ENCODE peak calls at places on chromosomes 6 and 20, in nine cellular contexts. X, D, Q, G, T, H, Y, S and W are unnamed samples.
A peak's percentile ranks its signal among the peaks of the same experiment; 100 is the strongest.

GRCh38 chr6:134287863-134288537 is 29.9 kb downstream of the SGK1 start:
- DNase-seq in Y (no peak), G (no peak), X (no peak), S (peak; percentile 29), Q (no peak), H (no peak), T (peak; percentile 90), D (no peak), W (no peak)

GRCh38 chr6:27471365-27472115 is 1.4 kb downstream of the ZNF184 start:
- DNase-seq in D (no peak), H (peak; percentile 41), S (no peak), X (no peak), G (no peak), T (peak; percentile 1), Q (no peak), Y (no peak), W (no peak)

GRCh38 chr20:11212288-11212687 is 538.5 kb upstream of the JAG1 start:
- DNase-seq in T (no peak), G (no peak), Q (no peak), S (no peak), X (no peak), D (no peak), Y (no peak), H (no peak), W (no peak)

GRCh38 chr6:79436232-79436631 is 101.0 kb downstream of the LCA5 start:
- DNase-seq in G (no peak), S (no peak), D (no peak), X (no peak), T (no peak), Y (no peak), H (peak; percentile 41), Q (no peak), W (no peak)

GRCh38 chr6:144006731-144007454 is 1.2 kb downstream of the PLAGL1 start:
- DNase-seq in Y (peak; percentile 50), H (peak; percentile 63), D (peak; percentile 19), G (peak; percentile 16), X (no peak), Q (no peak), S (peak; percentile 77), T (peak; percentile 65), W (no peak)

GRCh38 chr6:15691250-15691869 is 28.5 kb upstream of the DTNBP1 start:
- DNase-seq in T (peak; percentile 88), D (peak; percentile 92), Y (peak; percentile 95), X (peak; percentile 93), H (peak; percentile 97), S (peak; percentile 75), Q (peak; percentile 85), G (peak; percentile 79), W (peak; percentile 93)

GRCh38 chr20:60784321-60784720 is 467.7 kb upstream of the CDH4 start:
- DNase-seq in G (no peak), X (no peak), Y (no peak), H (no peak), Q (no peak), T (no peak), D (no peak), S (no peak), W (no peak)

GRCh38 chr20:54510546-54511129 is 35.2 kb downstream of the DOK5 start:
- DNase-seq in S (peak; percentile 38), G (peak; percentile 17), Q (no peak), H (peak; percentile 77), T (no peak), D (no peak), Y (no peak), X (no peak), W (peak; percentile 42)

GRCh38 chr6:167047554-167047953 is 48.4 kb downstream of the CEP43 start:
- DNase-seq in D (no peak), S (no peak), Y (no peak), H (no peak), G (no peak), X (peak; percentile 92), Q (peak; percentile 47), T (no peak), W (no peak)

GRCh38 chr20:25059866-25060465 is 2.0 kb upstream of the ACSS1 start:
- DNase-seq in D (no peak), Q (peak; percentile 13), Y (no peak), X (peak; percentile 75), H (no peak), S (no peak), T (no peak), G (no peak), W (no peak)

GRCh38 chr20:57177636-57178280 is 88.7 kb downstream of the BMP7 start:
- DNase-seq in H (no peak), T (no peak), X (no peak), Q (no peak), Y (no peak), S (no peak), D (no peak), G (no peak), W (no peak)

GRCh38 chr20:20203784-20204183 is 151.5 kb downstream of the CFAP61 start:
- DNase-seq in X (no peak), T (no peak), Q (no peak), D (no peak), G (no peak), Y (no peak), H (no peak), S (no peak), W (no peak)

GRCh38 chr6:152057832-152058498 is 250.5 kb downstream of the ESR1 start:
- DNase-seq in T (no peak), S (no peak), H (no peak), G (no peak), Y (no peak), Q (no peak), D (no peak), X (no peak), W (no peak)

GRCh38 chr6:164838068-164838615 is 471.3 kb downstream of the C6orf118 start:
- DNase-seq in T (no peak), G (no peak), H (no peak), D (no peak), X (no peak), S (no peak), Q (no peak), Y (no peak), W (no peak)

GRCh38 chr6:5190467-5190866 is 70.3 kb downstream of the LYRM4 start:
- DNase-seq in S (peak; percentile 95), T (peak; percentile 93), G (no peak), Q (no peak), Y (peak; percentile 66), X (no peak), D (no peak), H (peak; percentile 96), W (peak; percentile 96)

DNA sequence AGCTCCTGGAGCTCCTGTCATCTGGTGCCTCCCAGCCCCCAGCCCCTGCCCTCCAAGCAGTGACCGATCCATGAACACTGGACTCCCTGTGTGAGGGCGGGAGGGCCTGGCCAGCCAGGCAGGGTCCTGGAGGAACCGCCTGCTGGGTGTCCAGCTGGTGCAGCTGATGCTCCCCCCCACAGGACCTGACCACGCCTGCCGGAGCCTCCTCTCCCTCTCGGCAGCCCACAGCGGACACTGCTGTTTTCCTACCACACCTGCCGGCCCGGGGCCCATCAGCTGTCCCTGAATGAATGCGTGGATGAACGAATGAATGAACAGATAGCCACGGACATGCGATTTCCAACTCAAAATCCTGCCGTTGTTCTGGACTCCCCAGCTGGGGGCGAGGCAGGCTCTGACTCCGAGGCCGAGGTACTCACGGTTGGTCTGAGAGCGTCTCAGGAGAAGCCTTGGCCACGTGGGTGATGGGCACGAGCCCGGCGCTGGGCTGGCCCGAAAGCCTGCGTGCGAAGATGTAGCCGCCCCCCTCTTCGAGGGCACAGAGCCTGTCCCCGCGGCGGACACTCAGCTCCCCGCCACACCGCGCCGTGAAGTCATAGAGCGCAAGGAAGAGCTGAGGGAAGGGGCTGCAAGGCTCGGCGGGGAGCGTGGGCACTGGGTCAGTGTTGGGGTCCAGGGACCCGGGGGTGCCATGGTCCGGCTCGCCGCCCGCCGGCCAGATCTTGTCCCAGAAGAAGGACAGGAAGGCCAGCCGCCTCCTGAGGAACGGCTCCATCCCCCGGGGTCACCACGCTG is 664 bp downstream of the SRMS start:
- DNase-seq in D (no peak), S (no peak), G (no peak), X (no peak), Y (no peak), H (no peak), T (no peak), Q (no peak), W (no peak)
- H3K27me3 ChIP-seq in D (no peaks in the 10 kb centered on the region), S (peaks cover 11% of the 10 kb centered on the region), G (peaks cover 64% of the 10 kb centered on the region), X (peaks cover 25% of the 10 kb centered on the region), Y (no peaks in the 10 kb centered on the region), H (peaks cover 26% of the 10 kb centered on the region), T (peaks cover 81% of the 10 kb centered on the region), Q (peaks cover 74% of the 10 kb centered on the region), W (no peaks in the 10 kb centered on the region)

GRCh38 chr20:47855799-47856198 is 70.5 kb upstream of the SULF2 start:
- DNase-seq in H (no peak), T (no peak), X (no peak), G (no peak), D (no peak), Y (no peak), Q (no peak), S (no peak), W (no peak)

GRCh38 chr20:47859255-47859654 is 74.0 kb upstream of the SULF2 start:
- DNase-seq in H (no peak), Q (no peak), D (no peak), G (no peak), T (no peak), X (no peak), Y (no peak), S (no peak), W (peak; percentile 23)

GRCh38 chr20:47857142-47857993 is 72.1 kb upstream of the SULF2 start:
- DNase-seq in S (peak; percentile 85), X (no peak), Q (peak; percentile 30), G (peak; percentile 30), Y (peak; percentile 51), D (no peak), H (no peak), T (peak; percentile 60), W (no peak)

GRCh38 chr20:47860049-47860830 is 75.0 kb upstream of the SULF2 start:
- DNase-seq in G (no peak), X (no peak), S (no peak), Y (no peak), D (no peak), T (no peak), H (no peak), Q (no peak), W (no peak)

GRCh38 chr20:47857994-47858557 is 72.8 kb upstream of the SULF2 start:
- DNase-seq in Q (peak; percentile 29), T (peak; percentile 28), G (peak; percentile 32), Y (peak; percentile 51), D (no peak), S (peak; percentile 81), H (no peak), X (no peak), W (peak; percentile 47)
- H3K4me3 ChIP-seq in Q (peak overlapping the region; percentile 20), T (no peak overlapping the region), G (no peak overlapping the region), Y (no peak overlapping the region), D (no peak overlapping the region), S (no peak overlapping the region), H (no peak overlapping the region), X (no peak overlapping the region), W (no peak overlapping the region)

GRCh38 chr6:14381225-14381887 is 263.8 kb downstream of the CD83 start:
- DNase-seq in Y (no peak), Q (no peak), D (no peak), S (no peak), H (no peak), G (no peak), T (no peak), X (no peak), W (no peak)
- H3K9me3 ChIP-seq in Y (no peaks in the 10 kb centered on the region), Q (no peaks in the 10 kb centered on the region), D (no peaks in the 10 kb centered on the region), S (no peaks in the 10 kb centered on the region), H (peaks cover 6% of the 10 kb centered on the region), G (no peaks in the 10 kb centered on the region), T (no peaks in the 10 kb centered on the region), X (no peaks in the 10 kb centered on the region), W (no peaks in the 10 kb centered on the region)

DNA sequence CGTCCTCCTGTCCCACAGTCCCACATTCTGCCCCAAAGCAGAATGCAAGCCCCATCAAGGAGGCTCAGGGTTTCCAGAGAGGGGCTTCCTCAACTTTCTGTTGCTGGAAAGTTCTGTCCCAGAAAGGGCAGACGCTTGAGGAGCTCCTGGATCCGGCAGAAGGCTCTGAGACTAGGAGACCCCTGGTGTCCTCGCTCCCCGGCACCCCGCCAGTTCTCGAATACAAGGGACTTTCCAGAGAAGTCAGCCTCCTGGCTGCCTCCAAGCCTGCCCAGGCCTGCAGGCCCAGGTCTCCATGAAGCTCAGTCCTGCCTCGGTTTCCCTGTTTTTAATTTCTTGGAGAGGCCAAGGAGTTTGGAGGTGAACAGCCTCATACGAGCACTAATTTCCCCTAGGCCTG is 150.4 kb downstream of the CEBPB start:
- DNase-seq in H (no peak), D (no peak), G (no peak), Q (no peak), S (no peak), Y (no peak), T (no peak), X (no peak), W (no peak)
- H3K27me3 ChIP-seq in H (no peaks in the 10 kb centered on the region), D (no peaks in the 10 kb centered on the region), G (no peaks in the 10 kb centered on the region), Q (no peaks in the 10 kb centered on the region), S (no peaks in the 10 kb centered on the region), Y (no peaks in the 10 kb centered on the region), T (no peaks in the 10 kb centered on the region), X (no peaks in the 10 kb centered on the region), W (no peaks in the 10 kb centered on the region)